ENCODE peak calls at places on chromosomes 12 and 14, in six cellular contexts. O is GM19239; G is GM04503; H is stomach; Z is NCI-H146; L is stimulated activated CD4-positive, alpha-beta T cell treated with anti-CD3 and anti-CD28 coated beads, TNF-alpha, amount 100 ng/mL, for 1 hour. I is an unnamed sample.

GRCh38 chr12:22121224-22121623 is 75.2 kb downstream of the CMAS start:
- DNase-seq in O (no peak), G (no peak), H (no peak), Z (peak), L (no peak), I (no peak)

GRCh38 chr12:12543959-12544358 is 18.7 kb downstream of the DUSP16 start:
- DNase-seq in O (no peak), G (no peak), H (no peak), Z (no peak), L (no peak), I (no peak)

GRCh38 chr12:75011120-75011519 is 198.5 kb downstream of the KCNC2 start:
- DNase-seq in O (no peak), G (no peak), H (no peak), Z (no peak), L (no peak), I (no peak)

GRCh38 chr12:25241171-25242020 is 9.3 kb downstream of the KRAS start:
- DNase-seq in O (no peak), G (no peak), H (no peak), Z (peak), L (no peak), I (no peak)

GRCh38 chr14:63394432-63394831 is 75.7 kb upstream of the GPHB5 start:
- DNase-seq in O (no peak), G (no peak), H (no peak), Z (no peak), L (no peak), I (no peak)

GRCh38 chr12:42705863-42706262 is 116.3 kb upstream of the PRICKLE1 start:
- DNase-seq in O (no peak), G (no peak), H (peak), Z (no peak), L (no peak), I (no peak)

GRCh38 chr12:116066381-116067230 is 210.9 kb downstream of the MED13L start:
- DNase-seq in O (peak), G (no peak), H (peak), Z (peak), L (peak), I (peak)

GRCh38 chr12:15931590-15932053 is 20.5 kb downstream of the DERA start:
- DNase-seq in O (no peak), G (no peak), H (no peak), Z (no peak), L (no peak), I (no peak)

GRCh38 chr14:105577339-105577861 is 51.0 kb downstream of the TMEM121 start:
- DNase-seq in O (no peak), G (no peak), H (no peak), Z (no peak), L (no peak), I (no peak)

GRCh38 chr14:83255015-83255726 is 1721.5 kb upstream of the SEL1L start:
- DNase-seq in O (peak), G (no peak), H (no peak), Z (no peak), L (no peak), I (no peak)

GRCh38 chr12:27984275-27984674 is 11.7 kb upstream of the PTHLH start:
- DNase-seq in O (no peak), G (peak), H (no peak), Z (peak), L (no peak), I (no peak)

GRCh38 chr12:2811791-2812190 is 677 bp upstream of the ITFG2 start:
- DNase-seq in O (no peak), G (no peak), H (no peak), Z (no peak), L (no peak), I (no peak)

GRCh38 chr14:100192250-100192671 is 32.8 kb upstream of the DEGS2 start:
- DNase-seq in O (no peak), G (no peak), H (no peak), Z (no peak), L (no peak), I (no peak)

I was measured in activated T-helper 2 cell treated with anti-CD3 and anti-CD28 coated beads, Interferon-gamma antibody, Interleukin-2, Interleukin-4, amounts not matched to agents 10 μg/mL and 5 μg/mL and 100 μg/mL, durations not matched to agents 14 hours and 24 hours and 36 hours.